ENCODE peak calls at places on chromosomes 16 and 17, in nine cellular contexts. U, J, R, O, F, X, B, G and H are unnamed samples.

GRCh38 chr16:20681821-20682736 is 15.4 kb downstream of the ACSM1 start:
- DNase-seq in O (no peak), R (no peak), B (no peak), F (no peak), X (no peak), G (no peak), J (no peak), U (no peak), H (no peak)

GRCh38 chr17:74297941-74298340 is 23.9 kb downstream of the DNAI2 start:
- DNase-seq in G (no peak), F (no peak), X (no peak), U (no peak), R (no peak), B (no peak), J (no peak), O (no peak), H (no peak)

GRCh38 chr17:30117548-30118155 is 1.0 kb downstream of the NSRP1 start:
- DNase-seq in G (no peak), J (no peak), F (no peak), B (no peak), O (no peak), X (no peak), U (peak), R (no peak), H (no peak)

GRCh38 chr17:28712705-28713415 is 1.2 kb upstream of the PROCA1 start:
- DNase-seq in B (no peak), O (no peak), X (no peak), G (no peak), U (no peak), J (peak), F (no peak), R (no peak), H (no peak)

GRCh38 chr17:31733326-31733725 is 125.7 kb downstream of the COPRS start:
- DNase-seq in J (no peak), B (no peak), O (no peak), F (no peak), U (no peak), X (no peak), G (no peak), R (no peak), H (no peak)

GRCh38 chr16:50699345-50700159 is 6.1 kb downstream of the NOD2 start:
- DNase-seq in J (no peak), B (no peak), R (no peak), O (no peak), U (no peak), F (no peak), X (no peak), G (no peak), H (no peak)

GRCh38 chr17:7843536-7844291 is 9.7 kb downstream of the KDM6B start:
- DNase-seq in J (peak), B (no peak), G (peak), F (no peak), U (peak), O (no peak), R (peak), X (peak), H (peak)

GRCh38 chr17:3475155-3475808 is 515 bp upstream of the ASPA start:
- DNase-seq in F (no peak), B (no peak), X (no peak), J (no peak), U (no peak), R (no peak), O (no peak), G (no peak), H (no peak)

GRCh38 chr17:76379275-76379641 is 5.2 kb upstream of the SPHK1 start:
- DNase-seq in J (no peak), G (no peak), B (no peak), O (no peak), U (no peak), F (no peak), X (no peak), R (no peak), H (no peak)

GRCh38 chr17:81365601-81366585 is 29.4 kb upstream of the BAHCC1 start:
- DNase-seq in O (no peak), R (no peak), F (no peak), U (peak), B (peak), J (no peak), X (no peak), G (no peak), H (peak)

GRCh38 chr17:58679263-58680037 is 12.4 kb downstream of the TEX14 start:
- DNase-seq in R (no peak), O (no peak), B (peak), F (no peak), G (no peak), J (no peak), X (no peak), U (peak), H (no peak)

GRCh38 chr17:56260421-56260820 is 107.1 kb downstream of the ANKFN1 start:
- DNase-seq in F (peak), R (no peak), J (no peak), O (no peak), G (no peak), B (no peak), U (no peak), X (no peak), H (no peak)

GRCh38 chr16:67241008-67241900 is 6.0 kb downstream of the FHOD1 start:
- DNase-seq in G (no peak), J (peak), U (peak), B (no peak), R (no peak), X (no peak), O (peak), F (peak), H (peak)

GRCh38 chr17:65799454-65799853 is 238.0 kb upstream of the AXIN2 start:
- DNase-seq in U (no peak), O (no peak), B (no peak), G (no peak), F (no peak), R (no peak), X (no peak), J (no peak), H (no peak)